ENCODE peak calls at places on chromosomes 4 and X, in seven cellular contexts. W is uterus, Q is fibroblast of pulmonary artery, B is prostate gland, O is Daoy, F is psoas muscle, J is NCI-H748 treated with DMSO at 0.1 percent for 48 hours. Y is an unnamed sample.

GRCh38 chr4:110475881-110476818 is at the start of gene ENPEP:
- DNase-seq in W (peak; percentile 77), Q (peak; percentile 69), B (peak; percentile 4), O (no peak), F (peak; percentile 74), J (no peak), Y (no peak)

GRCh38 chrX:75522565-75523411 is at the start of gene ZDHHC15:
- DNase-seq in W (peak; percentile 53), Q (peak; percentile 3), B (peak; percentile 21), O (peak; percentile 18), F (peak; percentile 68), J (peak; percentile 62), Y (no peak)

GRCh38 chr4:169665039-169665732 is 44.8 kb downstream of the CLCN3 start:
- DNase-seq in W (no peak), Q (no peak), B (no peak), O (no peak), F (no peak), J (no peak), Y (no peak)

GRCh38 chr4:80231180-80231579 is 33.9 kb downstream of the PRDM8 start:
- DNase-seq in W (no peak), Q (no peak), B (no peak), O (no peak), F (no peak), J (no peak), Y (no peak)

GRCh38 chr4:10111067-10111801 is 5.4 kb downstream of the WDR1 start:
- DNase-seq in W (no peak), Q (no peak), B (no peak), O (no peak), F (no peak), J (no peak), Y (no peak)

GRCh38 chr4:119184128-119184527 is 28.4 kb upstream of the USP53 start:
- DNase-seq in W (no peak), Q (no peak), B (no peak), O (no peak), F (no peak), J (no peak), Y (no peak)

GRCh38 chr4:152700151-152700550 is 20.4 kb upstream of the TMEM154 start:
- DNase-seq in W (no peak), Q (peak; percentile 24), B (no peak), O (no peak), F (no peak), J (no peak), Y (no peak)

GRCh38 chr4:75289843-75290616 is 224.2 kb downstream of the RCHY1 start:
- DNase-seq in W (no peak), Q (peak; percentile 12), B (peak; percentile 60), O (no peak), F (no peak), J (peak; percentile 97), Y (peak; percentile 31)

GRCh38 chr4:175758595-175758994 is 53.5 kb downstream of the GPM6A start:
- DNase-seq in W (no peak), Q (no peak), B (no peak), O (no peak), F (no peak), J (no peak), Y (no peak)

GRCh38 chrX:11667286-11667685 is 1.6 kb upstream of the ARHGAP6 start:
- DNase-seq in W (no peak), Q (no peak), B (no peak), O (peak; percentile 2), F (no peak), J (no peak), Y (no peak)

GRCh38 chr4:73683033-73683432 is 57.3 kb upstream of the CXCL8 start:
- DNase-seq in W (no peak), Q (no peak), B (no peak), O (no peak), F (no peak), J (peak; percentile 24), Y (no peak)

GRCh38 chr4:108702960-108703359 is 52.6 kb downstream of the OSTC start:
- DNase-seq in W (no peak), Q (peak; percentile 32), B (no peak), O (peak; percentile 5), F (no peak), J (no peak), Y (no peak)

GRCh38 chr4:135065366-135065765 is 863.8 kb upstream of the PABPC4L start:
- DNase-seq in W (no peak), Q (peak; percentile 20), B (no peak), O (no peak), F (no peak), J (no peak), Y (no peak)

GRCh38 chr4:172155838-172156345 is 342.7 kb downstream of the GALNTL6 start:
- DNase-seq in W (no peak), Q (no peak), B (no peak), O (peak; percentile 8), F (no peak), J (no peak), Y (no peak)

GRCh38 chr4:73609688-73610087 is 10.5 kb downstream of the RASSF6 start:
- DNase-seq in W (no peak), Q (peak; percentile 67), B (no peak), O (peak; percentile 16), F (no peak), J (no peak), Y (no peak)

GRCh38 chrX:48589482-48590162 is 7.7 kb upstream of the WDR13 start:
- DNase-seq in W (no peak), Q (peak; percentile 62), B (peak; percentile 27), O (no peak), F (no peak), J (no peak), Y (no peak)

GRCh38 chr4:169723207-169723606 is 34.5 kb downstream of the HPF1 start:
- DNase-seq in W (no peak), Q (peak; percentile 13), B (no peak), O (no peak), F (no peak), J (peak; percentile 1), Y (peak; percentile 30)

GRCh38 chr4:67980512-67980911 is 17.2 kb upstream of the TMPRSS11A start:
- DNase-seq in W (no peak), Q (no peak), B (no peak), O (no peak), F (no peak), J (no peak), Y (no peak)

GRCh38 chr4:478373-478772 is 20.6 kb downstream of the ZNF721 start:
- DNase-seq in W (no peak), Q (peak; percentile 36), B (no peak), O (peak; percentile 19), F (no peak), J (no peak), Y (no peak)

GRCh38 chr4:25160714-25161598 is 707 bp upstream of the SEPSECS start:
- DNase-seq in W (no peak), Q (peak; percentile 4), B (no peak), O (peak; percentile 6), F (no peak), J (peak; percentile 66), Y (peak; percentile 19)

GRCh38 chr4:185716008-185716976 is 95.7 kb downstream of the SORBS2 start:
- DNase-seq in W (no peak), Q (no peak), B (no peak), O (no peak), F (no peak), J (peak; percentile 70), Y (no peak)

GRCh38 chrX:39809326-39809725 is 288.4 kb downstream of the BCOR start:
- DNase-seq in W (no peak), Q (peak; percentile 43), B (no peak), O (peak; percentile 66), F (peak; percentile 4), J (no peak), Y (no peak)

GRCh38 chr4:123826896-123827295 is 430.3 kb downstream of the SPRY1 start:
- DNase-seq in W (no peak), Q (peak; percentile 87), B (no peak), O (peak; percentile 19), F (no peak), J (no peak), Y (no peak)

GRCh38 chr4:182554736-182555135 is 311.5 kb downstream of the TENM3 start:
- DNase-seq in W (no peak), Q (no peak), B (no peak), O (no peak), F (no peak), J (no peak), Y (no peak)

GRCh38 chr4:41070516-41071281 is 143.6 kb downstream of the APBB2 start:
- DNase-seq in W (no peak), Q (peak; percentile 52), B (no peak), O (no peak), F (no peak), J (no peak), Y (no peak)

GRCh38 chrX:72029473-72030411 is 102.0 kb downstream of the RTL5 start:
- DNase-seq in W (no peak), Q (peak; percentile 68), B (no peak), O (peak; percentile 82), F (no peak), J (no peak), Y (no peak)

Y was measured in OCI-LY7.